ENCODE peak calls at places on chromosomes 7 and 10, in nine cellular contexts. R is astrocyte, Q is cardiac muscle cell, Y is right atrium auricular region, S is SJSA1, A is ascending aorta, O is upper lobe of right lung, N is transverse colon, L is heart right ventricle. J is an unnamed sample.
A peak's percentile ranks its signal among the peaks of the same experiment; 100 is the strongest.

GRCh38 chr10:17647316-17647715 is 3.4 kb downstream of the STAM start:
- DNase-seq in S (no peak), A (no peak), N (no peak), O (no peak), R (peak; percentile 26), Y (no peak), L (no peak), Q (peak; percentile 37), J (no peak)

GRCh38 chr10:111440501-111440900 is 363.7 kb downstream of the ADRA2A start:
- DNase-seq in Y (no peak), Q (no peak), N (no peak), R (no peak), A (no peak), O (no peak), L (no peak), S (no peak), J (no peak)

GRCh38 chr7:129499915-129500463 is 2.3 kb upstream of the SMKR1 start:
- DNase-seq in L (no peak), O (no peak), S (no peak), Q (no peak), N (no peak), A (no peak), Y (peak; percentile 28), R (no peak), J (no peak)

GRCh38 chr7:142856565-142857245 is 1.8 kb downstream of the EPHB6 start:
- DNase-seq in N (no peak), L (no peak), O (no peak), R (no peak), S (no peak), Y (no peak), A (no peak), Q (no peak), J (no peak)

GRCh38 chr10:89281606-89282395 is 20.0 kb upstream of the IFIT2 start:
- DNase-seq in L (no peak), S (no peak), Y (no peak), A (no peak), R (no peak), N (no peak), Q (no peak), O (no peak), J (no peak)

GRCh38 chr7:94350729-94351128 is 44.0 kb upstream of the COL1A2 start:
- DNase-seq in N (no peak), O (no peak), R (no peak), A (no peak), Q (no peak), L (no peak), S (no peak), Y (no peak), J (no peak)

GRCh38 chr10:120392245-120392644 is 64.8 kb upstream of the PLPP4 start:
- DNase-seq in L (no peak), S (no peak), Y (no peak), R (peak; percentile 73), A (no peak), Q (no peak), N (peak; percentile 41), O (no peak), J (no peak)

GRCh38 chr10:45386657-45387056 is 12.6 kb downstream of the ALOX5 start:
- DNase-seq in Y (no peak), Q (no peak), S (no peak), N (no peak), R (no peak), A (no peak), O (no peak), L (no peak), J (no peak)

GRCh38 chr10:5449227-5449626 is 36.9 kb downstream of the NET1 start:
- DNase-seq in A (no peak), R (no peak), L (no peak), O (no peak), N (no peak), Y (no peak), Q (no peak), S (no peak), J (no peak)

GRCh38 chr7:117036034-117036669 is 82.9 kb downstream of the ST7 start:
- DNase-seq in S (no peak), O (no peak), N (no peak), L (no peak), A (no peak), Q (no peak), R (no peak), Y (no peak), J (no peak)

GRCh38 chr10:101536800-101537199 is 51.3 kb downstream of the POLL start:
- DNase-seq in A (no peak), N (no peak), Q (peak; percentile 32), S (no peak), R (no peak), L (no peak), O (no peak), Y (no peak), J (no peak)

GRCh38 chr7:157984138-157984913 is 603.3 kb downstream of the PTPRN2 start:
- DNase-seq in N (no peak), R (no peak), L (no peak), Q (no peak), S (no peak), A (no peak), O (peak; percentile 39), Y (no peak), J (no peak)

GRCh38 chr7:158016171-158017087 is 571.2 kb downstream of the PTPRN2 start:
- DNase-seq in S (peak; percentile 33), R (no peak), O (peak; percentile 53), Y (peak; percentile 65), Q (no peak), L (no peak), A (no peak), N (no peak), J (no peak)

GRCh38 chr10:19817251-19818046 is 1.2 kb downstream of the PLXDC2 start:
- DNase-seq in Q (peak; percentile 46), Y (no peak), O (peak; percentile 70), N (peak; percentile 43), S (no peak), A (no peak), L (peak; percentile 35), R (no peak), J (no peak)

GRCh38 chr7:77479536-77480088 is 57.5 kb upstream of the PTPN12 start:
- DNase-seq in L (no peak), A (no peak), Y (no peak), R (no peak), N (no peak), O (no peak), Q (peak; percentile 58), S (no peak), J (no peak)

GRCh38 chr7:47814905-47815613 is 133.2 kb downstream of the PKD1L1 start:
- DNase-seq in R (no peak), A (no peak), O (peak; percentile 6), N (no peak), Q (no peak), S (peak; percentile 56), Y (no peak), L (no peak), J (no peak)

GRCh38 chr7:98133181-98133580 is 26.5 kb downstream of the LMTK2 start:
- DNase-seq in A (no peak), S (no peak), R (peak; percentile 14), O (no peak), Q (peak; percentile 37), Y (no peak), L (no peak), N (peak; percentile 22), J (no peak)
- H3K27me3 ChIP-seq in A (no peaks in the 10 kb centered on the region), S (no peaks in the 10 kb centered on the region), R (no peaks in the 10 kb centered on the region), O (no peaks in the 10 kb centered on the region), Q (no peaks in the 10 kb centered on the region), Y (no peaks in the 10 kb centered on the region), L (no peaks in the 10 kb centered on the region), N (no peaks in the 10 kb centered on the region), J (no peaks in the 10 kb centered on the region)

DNA sequence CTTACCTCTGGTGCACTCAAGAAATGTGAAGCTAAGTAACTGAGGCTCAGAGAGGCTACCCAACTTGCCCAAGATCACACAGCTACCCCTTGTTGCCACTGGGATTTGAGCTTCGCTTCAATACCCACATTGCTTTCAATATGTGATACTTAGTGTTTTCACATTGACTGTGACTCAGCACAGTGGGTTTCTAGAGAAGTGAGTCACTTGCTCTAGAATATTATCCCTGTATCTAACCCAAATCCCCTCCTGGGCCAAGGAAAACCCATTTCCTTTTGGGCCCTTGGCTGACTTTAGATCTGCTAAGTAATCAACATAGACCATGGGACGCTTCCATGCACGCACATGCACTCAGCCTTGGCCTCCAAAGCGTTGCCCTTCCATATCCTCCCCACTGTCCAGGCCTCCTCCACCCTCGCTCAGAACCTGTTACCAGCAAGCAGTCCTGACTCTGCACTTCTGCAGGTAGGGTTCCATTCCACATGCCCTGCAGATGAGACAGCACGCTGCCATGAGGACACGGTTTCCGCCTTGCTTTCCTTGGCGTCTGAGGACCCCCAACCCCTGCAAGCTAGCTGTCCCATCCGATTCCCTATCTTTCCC is 87.7 kb upstream of the CHST15 start:
- DNase-seq in R (peak; percentile 77), L (no peak), Q (peak; percentile 35), S (peak; percentile 37), A (no peak), N (no peak), Y (peak; percentile 40), O (no peak), J (no peak)
- H3K27me3 ChIP-seq in R (no peaks in the 10 kb centered on the region), L (no peaks in the 10 kb centered on the region), Q (no peaks in the 10 kb centered on the region), S (no peaks in the 10 kb centered on the region), A (no peaks in the 10 kb centered on the region), N (no peaks in the 10 kb centered on the region), Y (no peaks in the 10 kb centered on the region), O (no peaks in the 10 kb centered on the region), J (no peaks in the 10 kb centered on the region)

DNA sequence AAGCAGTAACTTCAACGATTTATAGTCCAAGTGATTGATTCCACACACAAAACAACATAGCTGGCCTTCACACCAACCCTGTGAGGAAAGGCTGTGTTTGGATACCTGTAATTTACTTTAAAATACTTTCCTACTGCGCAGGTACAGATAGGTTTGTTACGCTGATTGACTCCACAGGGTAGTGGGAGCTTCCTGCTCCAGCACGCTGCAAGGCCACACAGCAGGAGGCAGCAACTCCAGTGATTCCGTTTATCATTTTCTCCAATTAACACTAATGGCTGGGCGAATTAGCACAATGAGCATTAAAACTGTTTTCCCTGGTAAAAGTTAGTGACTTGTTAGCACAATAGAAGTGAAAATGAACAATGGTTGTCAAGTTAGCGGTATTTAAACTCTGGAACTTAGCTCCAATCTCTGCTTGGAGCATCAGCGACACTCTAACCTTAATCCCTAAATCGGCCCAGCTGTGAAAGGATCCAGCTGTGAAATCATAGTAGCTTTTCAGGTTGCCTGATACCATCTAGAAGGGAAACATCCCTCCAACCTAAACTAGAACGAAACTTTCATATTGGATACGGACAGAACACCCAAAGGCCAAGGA is 945 bp downstream of the DCLRE1C start:
- DNase-seq in Q (no peak), A (no peak), S (no peak), L (no peak), O (no peak), Y (no peak), R (no peak), N (no peak), J (no peak)
- H3K27me3 ChIP-seq in Q (no peaks in the 10 kb centered on the region), A (no peaks in the 10 kb centered on the region), S (no peaks in the 10 kb centered on the region), L (no peaks in the 10 kb centered on the region), O (no peaks in the 10 kb centered on the region), Y (no peaks in the 10 kb centered on the region), R (no peaks in the 10 kb centered on the region), N (no peaks in the 10 kb centered on the region), J (no peaks in the 10 kb centered on the region)

DNA sequence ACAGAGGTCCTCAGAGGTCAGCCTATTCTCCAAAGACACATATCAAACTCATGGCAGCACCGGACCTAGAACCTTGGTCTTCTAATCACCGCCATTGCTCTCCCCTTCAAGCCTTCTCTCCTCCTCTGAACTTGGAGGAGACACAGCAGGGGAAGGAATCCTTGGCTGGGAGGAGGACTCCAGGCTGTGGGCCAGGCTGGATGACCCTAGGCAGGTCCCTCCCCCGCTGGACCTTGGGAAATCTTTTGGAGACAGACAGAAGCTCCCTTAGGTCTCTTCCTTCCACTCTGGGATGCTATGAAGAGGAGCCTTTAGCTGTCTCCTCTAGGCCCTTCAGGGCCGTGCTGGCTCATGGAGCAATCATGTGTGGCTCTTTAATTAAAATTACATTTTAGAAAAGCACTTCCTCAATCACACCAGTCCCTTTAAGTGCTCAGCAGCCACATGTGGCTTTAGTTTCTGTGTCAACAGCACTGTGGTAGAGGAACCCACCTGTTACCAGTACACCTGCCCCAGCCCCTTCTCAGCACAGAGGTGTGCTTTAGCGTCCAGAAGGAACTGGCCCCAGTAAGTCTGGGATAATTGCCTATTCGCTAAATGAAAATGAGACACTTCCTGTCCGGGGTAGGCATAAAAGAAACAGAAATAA is 238.2 kb downstream of the CELF2 start:
- DNase-seq in Y (peak; percentile 36), L (peak; percentile 39), S (no peak), Q (no peak), O (no peak), N (no peak), A (no peak), R (no peak), J (no peak)
- H3K27me3 ChIP-seq in Y (no peaks in the 10 kb centered on the region), L (no peaks in the 10 kb centered on the region), S (peaks cover 16% of the 10 kb centered on the region), Q (no peaks in the 10 kb centered on the region), O (no peaks in the 10 kb centered on the region), N (no peaks in the 10 kb centered on the region), A (no peaks in the 10 kb centered on the region), R (no peaks in the 10 kb centered on the region), J (no peaks in the 10 kb centered on the region)